ENCODE peak calls at places on chromosomes 12 and 14, in five cellular contexts. Z, N, A, D and Q are unnamed samples.

GRCh38 chr12:27177716-27178115 is 66.4 kb upstream of the STK38L start:
- DNase-seq in Z (no peak), N (peak), A (peak), D (peak), Q (no peak)

GRCh38 chr12:32895688-32896437 is 714 bp downstream of the PKP2 start:
- DNase-seq in Z (no peak), N (no peak), A (no peak), D (peak), Q (no peak)

GRCh38 chr14:91173221-91173670 is 59.4 kb downstream of the DGLUCY start:
- DNase-seq in Z (peak), N (peak), A (peak), D (peak), Q (peak)

GRCh38 chr12:52417742-52418141 is 11.6 kb upstream of the KRT82 start:
- DNase-seq in Z (no peak), N (no peak), A (no peak), D (no peak), Q (no peak)

GRCh38 chr12:128140551-128140950 is 126.4 kb upstream of the TMEM132C start:
- DNase-seq in Z (no peak), N (no peak), A (no peak), D (peak), Q (no peak)

GRCh38 chr14:98182385-98183055 is 1089.5 kb downstream of the BCL11B start:
- DNase-seq in Z (no peak), N (peak), A (no peak), D (peak), Q (peak)

GRCh38 chr12:96814200-96814599 is 92.9 kb upstream of the NEDD1 start:
- DNase-seq in Z (no peak), N (no peak), A (no peak), D (peak), Q (no peak)

GRCh38 chr14:23115492-23115850 is 3.6 kb downstream of the CEBPE start:
- DNase-seq in Z (no peak), N (no peak), A (no peak), D (no peak), Q (no peak)

GRCh38 chr12:76586764-76587395 is 27.3 kb upstream of the OSBPL8 start:
- DNase-seq in Z (peak), N (peak), A (peak), D (peak), Q (peak)

GRCh38 chr14:33675415-33676130 is 275.3 kb downstream of the EGLN3 start:
- DNase-seq in Z (no peak), N (no peak), A (peak), D (peak), Q (no peak)

GRCh38 chr12:7646178-7646475 is 19.6 kb downstream of the APOBEC1 start:
- DNase-seq in Z (peak), N (no peak), A (no peak), D (no peak), Q (no peak)

GRCh38 chr12:7638764-7639570 is 26.7 kb downstream of the APOBEC1 start:
- DNase-seq in Z (peak), N (peak), A (peak), D (peak), Q (peak)

GRCh38 chr12:7642287-7642686 is 23.4 kb downstream of the APOBEC1 start:
- DNase-seq in Z (no peak), N (no peak), A (no peak), D (no peak), Q (no peak)

GRCh38 chr12:7645395-7646177 is 20.1 kb downstream of the APOBEC1 start:
- DNase-seq in Z (peak), N (peak), A (peak), D (peak), Q (peak)

DNA sequence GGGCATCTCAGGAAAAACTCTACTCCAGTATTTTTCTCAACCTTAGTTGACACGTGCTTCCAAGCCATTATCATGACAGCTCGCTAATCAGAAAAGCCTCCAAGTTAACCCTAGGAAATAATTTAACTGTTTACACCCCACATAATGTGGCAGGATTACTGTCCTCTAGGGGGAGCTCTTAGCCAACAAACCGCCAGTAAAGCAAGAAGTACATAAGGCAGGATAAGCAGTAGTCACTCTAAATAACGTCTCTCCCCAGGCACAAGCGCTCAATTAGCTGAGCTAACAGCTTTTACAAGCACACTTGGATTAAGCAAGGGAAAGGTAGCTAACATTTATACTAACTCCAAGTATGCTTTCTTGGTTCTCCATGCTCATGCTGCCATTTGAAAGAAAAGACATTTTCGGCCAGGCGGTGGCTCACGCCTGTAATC is 22.8 kb downstream of the APOBEC1 start:
- DNase-seq in Z (peak), N (peak), A (peak), D (peak), Q (no peak)
- TF ChIP-seq CTCF in Z (peak), N (peak), A (peak), D (peak), Q (peak)

GRCh38 chr12:25692115-25693035 is 139.3 kb upstream of the LMNTD1 start:
- DNase-seq in Z (no peak), N (peak), A (peak), D (no peak), Q (peak)

GRCh38 chr12:25690996-25691864 is 138.1 kb upstream of the LMNTD1 start:
- DNase-seq in Z (no peak), N (peak), A (no peak), D (no peak), Q (no peak)

GRCh38 chr12:25689996-25690501 is 137.0 kb upstream of the LMNTD1 start:
- DNase-seq in Z (no peak), N (peak), A (peak), D (no peak), Q (no peak)

GRCh38 chr12:25691865-25692114 is 138.7 kb upstream of the LMNTD1 start:
- DNase-seq in Z (no peak), N (no peak), A (no peak), D (no peak), Q (no peak)

GRCh38 chr12:25694072-25694471 is 141.0 kb upstream of the LMNTD1 start:
- DNase-seq in Z (no peak), N (peak), A (peak), D (peak), Q (no peak)
- H3K4me3 ChIP-seq in Z (no peak), N (no peak), A (no peak), D (peak), Q (no peak)

DNA sequence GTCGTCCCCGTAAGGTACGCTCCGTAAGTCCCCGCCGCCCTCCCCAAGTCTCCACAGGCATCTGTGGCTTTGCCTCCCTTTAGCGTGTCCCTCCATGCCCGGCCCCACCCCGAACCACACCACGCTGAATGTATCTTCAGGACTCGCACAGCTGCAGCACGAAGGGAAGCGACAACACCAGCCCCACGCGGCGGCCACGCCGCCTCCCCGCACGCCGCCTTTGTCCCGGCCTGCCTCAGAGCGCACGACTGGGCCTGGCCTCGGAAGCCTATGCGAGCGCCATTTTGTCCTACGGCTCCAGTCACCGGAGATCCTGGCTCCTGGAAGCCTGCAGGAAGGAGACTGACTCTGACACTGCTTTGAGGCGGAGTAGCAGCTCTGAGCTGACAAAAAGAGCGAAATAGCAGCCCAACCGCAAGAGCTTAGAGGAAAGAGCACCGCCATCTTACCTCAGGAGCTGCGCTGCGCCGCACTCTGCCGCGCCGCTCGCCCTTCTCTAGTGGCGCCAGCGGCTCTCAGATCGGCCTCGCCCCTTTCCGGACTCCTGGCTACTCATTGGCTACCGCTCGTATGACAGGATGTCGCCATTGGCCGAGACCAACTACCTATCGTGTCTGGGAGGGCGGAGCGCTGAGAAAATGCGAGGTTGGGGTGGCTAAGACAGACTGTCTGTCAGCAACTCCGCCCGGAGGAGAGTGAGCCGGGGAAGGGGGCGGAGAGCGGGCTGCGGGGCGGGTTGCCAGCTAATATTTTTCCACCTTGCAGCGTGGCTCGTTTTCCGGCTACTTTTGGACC is at the start of gene KANSL2:
- DNase-seq in Z (peak), N (peak), A (peak), D (peak), Q (peak)
- TF ChIP-seq CTCF in Z (no peak), N (no peak), A (no peak), D (no peak), Q (no peak)

GRCh38 chr12:54544743-54545142 is 4.7 kb upstream of the PDE1B start:
- DNase-seq in Z (no peak), N (no peak), A (no peak), D (no peak), Q (no peak)

GRCh38 chr12:54555670-54556257 is 6.4 kb downstream of the PDE1B start:
- DNase-seq in Z (no peak), N (no peak), A (no peak), D (no peak), Q (no peak)

GRCh38 chr12:54546511-54546910 is 2.9 kb upstream of the PDE1B start:
- DNase-seq in Z (no peak), N (no peak), A (no peak), D (no peak), Q (no peak)

DNA sequence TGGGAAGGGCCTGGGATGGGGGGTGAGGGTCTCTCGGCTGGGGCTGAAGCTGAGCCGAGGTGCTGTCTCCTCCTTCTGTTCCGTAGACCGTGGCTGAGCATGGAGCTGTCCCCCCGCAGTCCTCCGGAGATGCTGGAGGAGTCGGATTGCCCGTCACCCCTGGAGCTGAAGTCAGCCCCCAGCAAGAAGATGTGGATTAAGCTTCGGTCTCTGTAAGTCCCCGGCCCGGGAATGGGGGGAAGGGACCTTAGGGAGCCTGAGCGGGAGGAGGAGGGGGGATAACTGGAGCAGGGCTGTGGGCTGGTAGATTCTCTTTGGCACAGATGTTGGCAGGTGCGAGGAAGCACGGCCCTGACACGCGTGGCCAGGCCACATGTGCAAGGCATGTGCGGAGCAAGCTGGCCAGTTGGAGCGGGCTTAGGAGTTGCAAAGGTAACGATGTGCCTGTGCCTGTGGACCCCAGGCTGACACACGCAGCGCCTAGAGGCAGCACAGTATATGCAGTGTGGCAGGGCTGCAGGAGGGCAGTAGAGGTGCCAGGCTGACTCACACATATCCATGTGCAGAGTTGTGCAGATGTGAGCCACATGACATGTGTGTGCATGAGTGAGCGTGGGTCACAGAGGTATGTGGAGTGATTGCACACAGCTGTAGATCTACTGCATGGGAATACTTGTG is 512 bp downstream of the PDE1B start:
- DNase-seq in Z (no peak), N (no peak), A (peak), D (no peak), Q (no peak)
- H3K4me3 ChIP-seq in Z (no peak), N (peak), A (peak), D (no peak), Q (peak)

DNA sequence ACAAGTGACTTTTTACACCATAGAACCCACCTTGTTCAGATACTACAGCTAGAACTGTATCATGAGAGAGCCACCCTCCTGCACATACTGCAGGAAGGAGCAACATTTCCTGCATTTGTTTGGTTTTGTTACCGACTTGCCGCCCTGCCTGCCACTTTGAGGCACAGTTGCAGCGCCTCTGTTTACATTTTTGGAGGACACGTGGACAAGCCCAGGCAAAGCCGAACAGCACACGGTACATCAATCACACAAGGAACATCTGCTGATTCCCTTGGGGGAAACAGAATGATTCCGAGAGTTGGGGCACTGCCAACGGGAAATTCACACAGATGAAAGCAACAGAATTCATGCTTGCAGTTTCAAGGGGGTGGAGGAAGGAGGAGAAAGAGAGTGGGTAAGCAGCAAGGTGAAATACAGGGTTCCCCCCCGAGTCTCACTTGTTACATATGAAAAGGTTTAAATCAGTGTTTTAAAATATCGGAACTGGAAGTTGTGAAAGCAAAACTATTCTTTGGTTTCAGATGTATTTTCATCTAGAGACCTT is 110.7 kb downstream of the BTG1 start:
- DNase-seq in Z (peak), N (peak), A (peak), D (peak), Q (no peak)
- TF ChIP-seq CTCF in Z (no peak), N (no peak), A (no peak), D (no peak), Q (no peak)

GRCh38 chr12:115354007-115354452 is 670.1 kb upstream of the TBX3 start:
- DNase-seq in Z (no peak), N (peak), A (peak), D (peak), Q (peak)
- H3K4me3 ChIP-seq in Z (no peak), N (peak), A (peak), D (peak), Q (peak)

DNA sequence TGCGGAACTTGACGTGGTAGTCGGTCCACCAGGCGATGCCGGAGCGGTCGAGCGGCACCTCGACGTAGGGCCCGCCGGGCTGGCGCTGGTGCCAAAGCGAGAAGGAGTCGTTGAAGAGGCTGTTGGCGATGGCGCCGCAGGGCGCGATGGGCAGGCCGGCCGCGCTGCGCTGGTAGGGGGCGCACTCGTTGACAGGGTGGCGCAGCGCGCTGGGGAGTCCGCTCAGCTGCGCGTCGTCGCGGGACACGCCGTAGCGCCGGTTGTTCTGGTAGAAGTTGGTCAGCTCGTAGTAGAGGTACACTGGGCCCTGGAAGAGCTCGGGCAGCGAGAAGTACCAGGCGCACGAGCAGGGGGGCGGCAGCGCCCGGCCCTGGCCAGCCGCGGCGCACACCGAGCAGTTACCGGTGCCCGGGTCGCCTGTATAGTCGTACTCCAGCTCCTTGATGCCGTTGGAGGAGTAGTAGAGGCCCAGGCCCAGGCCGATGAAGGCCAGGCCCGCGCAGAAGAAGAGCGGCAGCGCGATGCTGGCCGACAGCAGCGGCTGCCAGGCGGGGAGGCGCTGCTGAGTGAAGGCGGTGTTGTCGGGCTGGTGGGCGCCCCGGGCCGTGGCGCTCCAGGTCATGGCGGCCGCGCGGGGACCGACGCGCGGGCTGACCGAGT is 482 bp downstream of the TMEM30B start:
- DNase-seq in Z (no peak), N (peak), A (peak), D (peak), Q (no peak)
- TF ChIP-seq CTCF in Z (no peak), N (peak), A (peak), D (peak), Q (peak)

GRCh38 chr14:69957986-69958385 is 78.8 kb downstream of the SMOC1 start:
- DNase-seq in Z (no peak), N (no peak), A (no peak), D (no peak), Q (no peak)
- H3K4me3 ChIP-seq in Z (no peak), N (no peak), A (no peak), D (no peak), Q (no peak)

DNA sequence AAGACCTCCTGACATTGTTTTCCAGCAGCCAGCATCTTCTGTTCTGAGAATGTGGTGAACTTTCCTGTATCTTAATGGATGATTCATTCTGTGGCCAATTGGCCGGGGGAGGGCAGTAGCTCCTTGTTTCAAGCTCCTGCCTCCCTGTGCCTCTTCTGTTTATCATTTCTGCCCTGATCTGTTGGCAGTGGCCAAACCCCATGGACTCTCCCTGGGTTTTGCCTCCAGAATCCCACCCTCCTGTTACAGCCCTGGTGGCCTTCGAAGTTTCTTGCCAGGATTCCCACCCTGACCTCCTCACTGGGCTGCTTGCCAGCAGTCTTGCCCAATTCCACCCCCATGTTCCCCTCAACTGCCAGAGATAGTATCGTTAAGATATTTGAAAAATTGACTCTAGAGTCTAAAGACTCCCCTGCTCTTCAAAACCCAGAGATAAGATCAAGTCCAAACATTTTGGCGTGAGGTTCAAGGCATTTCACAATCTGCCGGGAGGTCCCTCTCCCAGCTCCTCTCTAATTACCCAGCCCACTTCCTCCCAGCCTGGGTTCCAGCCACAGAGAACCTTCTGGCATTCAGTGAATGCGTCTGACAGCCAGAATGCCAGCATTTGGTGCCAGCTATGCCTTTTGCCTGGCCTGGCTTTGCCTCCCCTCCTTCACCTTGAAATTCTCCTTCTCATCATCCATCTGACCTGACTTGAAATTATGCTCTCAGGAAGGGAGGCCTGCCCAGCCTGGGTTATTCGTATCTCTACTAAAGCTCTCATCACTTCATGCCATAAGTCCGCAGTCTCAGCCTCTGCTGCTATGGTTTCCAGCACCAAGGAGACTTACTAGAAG is 37.7 kb upstream of the TXNRD1 start:
- DNase-seq in Z (no peak), N (peak), A (peak), D (peak), Q (peak)
- TF ChIP-seq CTCF in Z (peak), N (peak), A (peak), D (peak), Q (peak)

DNA sequence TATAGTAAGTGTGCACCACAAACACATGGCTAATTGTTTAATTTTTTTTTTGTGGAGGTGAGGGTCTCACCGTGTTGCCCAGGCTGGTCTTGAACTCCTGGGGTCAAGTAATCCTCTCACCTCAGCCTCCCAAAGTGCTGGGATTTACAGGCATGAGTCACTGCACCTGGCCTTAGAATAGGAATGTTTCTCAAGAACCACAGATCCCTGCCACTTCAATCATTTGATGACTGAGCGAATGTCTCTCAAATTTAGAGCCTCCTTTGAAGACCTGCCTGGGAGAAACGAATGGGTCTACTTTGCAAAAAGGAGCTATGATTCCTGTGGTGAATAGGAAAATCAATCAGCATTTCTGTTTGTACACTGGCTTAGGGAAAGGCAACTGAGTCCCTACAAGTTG is 33.5 kb upstream of the CHST11 start:
- DNase-seq in Z (no peak), N (no peak), A (no peak), D (peak), Q (no peak)
- H3K4me3 ChIP-seq in Z (no peak), N (no peak), A (no peak), D (no peak), Q (no peak)